ENCODE peak calls at places on chromosome 12, in nine cellular contexts. One of them, this sample, is unnamed.

GRCh38 chr12:48973531-48973930 is 2.0 kb upstream of the WNT10B start:
- DNase-seq in stimulated activated effector memory CD8-positive, alpha-beta T cell treated with anti-CD3 and anti-CD28 coated beads, Interleukin-12 subunit alpha, Interleukin-12 subunit beta, amount 100 ng/mL, for 72 hours: no peak
- DNase-seq in GM03348: peak; percentile 71
- DNase-seq in endothelial cell: no peak
- DNase-seq in Caki2: no peak
- DNase-seq in NCI-H2107: no peak
- DNase-seq in mesendoderm: no peak
- DNase-seq in effector memory CD8-positive, alpha-beta T cell: no peak
- DNase-seq in activated CD4-positive, alpha-beta T cell treated with anti-CD3 and anti-CD28 coated beads, Interleukin-2, amount 50 U/mL, for 48 hours: no peak
- DNase-seq in this sample: no peak

GRCh38 chr12:3726455-3726854 is 26.5 kb downstream of the CRACR2A start:
- DNase-seq in effector memory CD8-positive, alpha-beta T cell: no peak
- DNase-seq in GM03348: no peak
- DNase-seq in endothelial cell: no peak
- DNase-seq in mesendoderm: no peak
- DNase-seq in NCI-H2107: no peak
- DNase-seq in activated CD4-positive, alpha-beta T cell treated with anti-CD3 and anti-CD28 coated beads, Interleukin-2, amount 50 U/mL, for 48 hours: no peak
- DNase-seq in stimulated activated effector memory CD8-positive, alpha-beta T cell treated with anti-CD3 and anti-CD28 coated beads, Interleukin-12 subunit alpha, Interleukin-12 subunit beta, amount 100 ng/mL, for 72 hours: no peak
- DNase-seq in Caki2: no peak
- DNase-seq in this sample: no peak

GRCh38 chr12:103632554-103633216 is 45.6 kb downstream of the STAB2 start:
- DNase-seq in effector memory CD8-positive, alpha-beta T cell: peak; percentile 28
- DNase-seq in NCI-H2107: peak; percentile 25
- DNase-seq in Caki2: peak; percentile 49
- DNase-seq in endothelial cell: peak; percentile 94
- DNase-seq in activated CD4-positive, alpha-beta T cell treated with anti-CD3 and anti-CD28 coated beads, Interleukin-2, amount 50 U/mL, for 48 hours: peak; percentile 75
- DNase-seq in mesendoderm: peak; percentile 87
- DNase-seq in stimulated activated effector memory CD8-positive, alpha-beta T cell treated with anti-CD3 and anti-CD28 coated beads, Interleukin-12 subunit alpha, Interleukin-12 subunit beta, amount 100 ng/mL, for 72 hours: peak; percentile 87
- DNase-seq in GM03348: peak; percentile 82
- DNase-seq in this sample: peak; percentile 90

GRCh38 chr12:46557539-46558373 is 185.2 kb upstream of the SLC38A2 start:
- DNase-seq in GM03348: no peak
- DNase-seq in activated CD4-positive, alpha-beta T cell treated with anti-CD3 and anti-CD28 coated beads, Interleukin-2, amount 50 U/mL, for 48 hours: no peak
- DNase-seq in stimulated activated effector memory CD8-positive, alpha-beta T cell treated with anti-CD3 and anti-CD28 coated beads, Interleukin-12 subunit alpha, Interleukin-12 subunit beta, amount 100 ng/mL, for 72 hours: no peak
- DNase-seq in endothelial cell: no peak
- DNase-seq in mesendoderm: no peak
- DNase-seq in NCI-H2107: no peak
- DNase-seq in Caki2: no peak
- DNase-seq in effector memory CD8-positive, alpha-beta T cell: no peak
- DNase-seq in this sample: no peak

GRCh38 chr12:130787041-130787440 is 52.0 kb downstream of the STX2 start:
- DNase-seq in Caki2: no peak
- DNase-seq in NCI-H2107: no peak
- DNase-seq in activated CD4-positive, alpha-beta T cell treated with anti-CD3 and anti-CD28 coated beads, Interleukin-2, amount 50 U/mL, for 48 hours: no peak
- DNase-seq in mesendoderm: no peak
- DNase-seq in effector memory CD8-positive, alpha-beta T cell: no peak
- DNase-seq in stimulated activated effector memory CD8-positive, alpha-beta T cell treated with anti-CD3 and anti-CD28 coated beads, Interleukin-12 subunit alpha, Interleukin-12 subunit beta, amount 100 ng/mL, for 72 hours: no peak
- DNase-seq in endothelial cell: no peak
- DNase-seq in GM03348: no peak
- DNase-seq in this sample: no peak

GRCh38 chr12:79650440-79650839 is 40.3 kb downstream of the PAWR start:
- DNase-seq in effector memory CD8-positive, alpha-beta T cell: no peak
- DNase-seq in GM03348: no peak
- DNase-seq in NCI-H2107: no peak
- DNase-seq in endothelial cell: no peak
- DNase-seq in Caki2: no peak
- DNase-seq in stimulated activated effector memory CD8-positive, alpha-beta T cell treated with anti-CD3 and anti-CD28 coated beads, Interleukin-12 subunit alpha, Interleukin-12 subunit beta, amount 100 ng/mL, for 72 hours: no peak
- DNase-seq in mesendoderm: no peak
- DNase-seq in activated CD4-positive, alpha-beta T cell treated with anti-CD3 and anti-CD28 coated beads, Interleukin-2, amount 50 U/mL, for 48 hours: no peak
- DNase-seq in this sample: no peak

GRCh38 chr12:105977256-105978051 is 161.3 kb downstream of the NUAK1 start:
- DNase-seq in activated CD4-positive, alpha-beta T cell treated with anti-CD3 and anti-CD28 coated beads, Interleukin-2, amount 50 U/mL, for 48 hours: no peak
- DNase-seq in NCI-H2107: no peak
- DNase-seq in Caki2: no peak
- DNase-seq in GM03348: peak; percentile 76
- DNase-seq in mesendoderm: no peak
- DNase-seq in endothelial cell: no peak
- DNase-seq in stimulated activated effector memory CD8-positive, alpha-beta T cell treated with anti-CD3 and anti-CD28 coated beads, Interleukin-12 subunit alpha, Interleukin-12 subunit beta, amount 100 ng/mL, for 72 hours: no peak
- DNase-seq in effector memory CD8-positive, alpha-beta T cell: no peak
- DNase-seq in this sample: no peak

GRCh38 chr12:80216890-80217559 is 117.7 kb downstream of the OTOGL start:
- DNase-seq in NCI-H2107: no peak
- DNase-seq in GM03348: no peak
- DNase-seq in Caki2: no peak
- DNase-seq in endothelial cell: no peak
- DNase-seq in mesendoderm: peak; percentile 36
- DNase-seq in activated CD4-positive, alpha-beta T cell treated with anti-CD3 and anti-CD28 coated beads, Interleukin-2, amount 50 U/mL, for 48 hours: no peak
- DNase-seq in effector memory CD8-positive, alpha-beta T cell: no peak
- DNase-seq in stimulated activated effector memory CD8-positive, alpha-beta T cell treated with anti-CD3 and anti-CD28 coated beads, Interleukin-12 subunit alpha, Interleukin-12 subunit beta, amount 100 ng/mL, for 72 hours: no peak
- DNase-seq in this sample: peak; percentile 35

GRCh38 chr12:57156701-57157403 is 9.4 kb upstream of the LRP1-AS start:
- DNase-seq in Caki2: no peak
- DNase-seq in NCI-H2107: no peak
- DNase-seq in effector memory CD8-positive, alpha-beta T cell: no peak
- DNase-seq in stimulated activated effector memory CD8-positive, alpha-beta T cell treated with anti-CD3 and anti-CD28 coated beads, Interleukin-12 subunit alpha, Interleukin-12 subunit beta, amount 100 ng/mL, for 72 hours: no peak
- DNase-seq in endothelial cell: no peak
- DNase-seq in mesendoderm: no peak
- DNase-seq in activated CD4-positive, alpha-beta T cell treated with anti-CD3 and anti-CD28 coated beads, Interleukin-2, amount 50 U/mL, for 48 hours: no peak
- DNase-seq in GM03348: no peak
- DNase-seq in this sample: no peak

GRCh38 chr12:46494424-46494823 is 121.9 kb upstream of the SLC38A2 start:
- DNase-seq in NCI-H2107: no peak
- DNase-seq in Caki2: peak; percentile 17
- DNase-seq in GM03348: peak; percentile 70
- DNase-seq in endothelial cell: no peak
- DNase-seq in effector memory CD8-positive, alpha-beta T cell: no peak
- DNase-seq in activated CD4-positive, alpha-beta T cell treated with anti-CD3 and anti-CD28 coated beads, Interleukin-2, amount 50 U/mL, for 48 hours: no peak
- DNase-seq in mesendoderm: peak; percentile 95
- DNase-seq in stimulated activated effector memory CD8-positive, alpha-beta T cell treated with anti-CD3 and anti-CD28 coated beads, Interleukin-12 subunit alpha, Interleukin-12 subunit beta, amount 100 ng/mL, for 72 hours: no peak
- DNase-seq in this sample: no peak

GRCh38 chr12:117202556-117202955 is 12.3 kb upstream of the FBXO21 start:
- DNase-seq in effector memory CD8-positive, alpha-beta T cell: no peak
- DNase-seq in Caki2: no peak
- DNase-seq in NCI-H2107: no peak
- DNase-seq in GM03348: no peak
- DNase-seq in mesendoderm: no peak
- DNase-seq in endothelial cell: no peak
- DNase-seq in activated CD4-positive, alpha-beta T cell treated with anti-CD3 and anti-CD28 coated beads, Interleukin-2, amount 50 U/mL, for 48 hours: no peak
- DNase-seq in stimulated activated effector memory CD8-positive, alpha-beta T cell treated with anti-CD3 and anti-CD28 coated beads, Interleukin-12 subunit alpha, Interleukin-12 subunit beta, amount 100 ng/mL, for 72 hours: no peak
- DNase-seq in this sample: no peak

GRCh38 chr12:93087836-93088610 is 158.9 kb upstream of the EEA1 start:
- DNase-seq in NCI-H2107: no peak
- DNase-seq in mesendoderm: no peak
- DNase-seq in stimulated activated effector memory CD8-positive, alpha-beta T cell treated with anti-CD3 and anti-CD28 coated beads, Interleukin-12 subunit alpha, Interleukin-12 subunit beta, amount 100 ng/mL, for 72 hours: no peak
- DNase-seq in activated CD4-positive, alpha-beta T cell treated with anti-CD3 and anti-CD28 coated beads, Interleukin-2, amount 50 U/mL, for 48 hours: no peak
- DNase-seq in effector memory CD8-positive, alpha-beta T cell: no peak
- DNase-seq in GM03348: no peak
- DNase-seq in Caki2: no peak
- DNase-seq in endothelial cell: no peak
- DNase-seq in this sample: no peak

GRCh38 chr12:46450279-46450748 is 77.7 kb upstream of the SLC38A2 start:
- DNase-seq in activated CD4-positive, alpha-beta T cell treated with anti-CD3 and anti-CD28 coated beads, Interleukin-2, amount 50 U/mL, for 48 hours: no peak
- DNase-seq in GM03348: no peak
- DNase-seq in effector memory CD8-positive, alpha-beta T cell: no peak
- DNase-seq in stimulated activated effector memory CD8-positive, alpha-beta T cell treated with anti-CD3 and anti-CD28 coated beads, Interleukin-12 subunit alpha, Interleukin-12 subunit beta, amount 100 ng/mL, for 72 hours: no peak
- DNase-seq in endothelial cell: no peak
- DNase-seq in Caki2: no peak
- DNase-seq in NCI-H2107: no peak
- DNase-seq in mesendoderm: no peak
- DNase-seq in this sample: no peak

GRCh38 chr12:103494388-103494787 is 1.4 kb downstream of the C12orf42 start:
- DNase-seq in endothelial cell: no peak
- DNase-seq in stimulated activated effector memory CD8-positive, alpha-beta T cell treated with anti-CD3 and anti-CD28 coated beads, Interleukin-12 subunit alpha, Interleukin-12 subunit beta, amount 100 ng/mL, for 72 hours: no peak
- DNase-seq in activated CD4-positive, alpha-beta T cell treated with anti-CD3 and anti-CD28 coated beads, Interleukin-2, amount 50 U/mL, for 48 hours: no peak
- DNase-seq in GM03348: no peak
- DNase-seq in mesendoderm: no peak
- DNase-seq in Caki2: no peak
- DNase-seq in NCI-H2107: no peak
- DNase-seq in effector memory CD8-positive, alpha-beta T cell: no peak
- DNase-seq in this sample: no peak

GRCh38 chr12:57219993-57220728 is 3.6 kb downstream of the NXPH4 start:
- DNase-seq in endothelial cell: no peak
- DNase-seq in stimulated activated effector memory CD8-positive, alpha-beta T cell treated with anti-CD3 and anti-CD28 coated beads, Interleukin-12 subunit alpha, Interleukin-12 subunit beta, amount 100 ng/mL, for 72 hours: no peak
- DNase-seq in NCI-H2107: no peak
- DNase-seq in GM03348: no peak
- DNase-seq in Caki2: no peak
- DNase-seq in activated CD4-positive, alpha-beta T cell treated with anti-CD3 and anti-CD28 coated beads, Interleukin-2, amount 50 U/mL, for 48 hours: no peak
- DNase-seq in mesendoderm: no peak
- DNase-seq in effector memory CD8-positive, alpha-beta T cell: no peak
- DNase-seq in this sample: no peak

GRCh38 chr12:56632701-56633464 is 2.8 kb upstream of the BAZ2A start:
- DNase-seq in stimulated activated effector memory CD8-positive, alpha-beta T cell treated with anti-CD3 and anti-CD28 coated beads, Interleukin-12 subunit alpha, Interleukin-12 subunit beta, amount 100 ng/mL, for 72 hours: no peak
- DNase-seq in NCI-H2107: no peak
- DNase-seq in activated CD4-positive, alpha-beta T cell treated with anti-CD3 and anti-CD28 coated beads, Interleukin-2, amount 50 U/mL, for 48 hours: no peak
- DNase-seq in endothelial cell: no peak
- DNase-seq in Caki2: no peak
- DNase-seq in effector memory CD8-positive, alpha-beta T cell: no peak
- DNase-seq in GM03348: no peak
- DNase-seq in mesendoderm: no peak
- DNase-seq in this sample: no peak

GRCh38 chr12:127191124-127191523 is 1075.8 kb upstream of the TMEM132C start:
- DNase-seq in Caki2: peak; percentile 83
- DNase-seq in NCI-H2107: no peak
- DNase-seq in activated CD4-positive, alpha-beta T cell treated with anti-CD3 and anti-CD28 coated beads, Interleukin-2, amount 50 U/mL, for 48 hours: no peak
- DNase-seq in GM03348: peak; percentile 58
- DNase-seq in stimulated activated effector memory CD8-positive, alpha-beta T cell treated with anti-CD3 and anti-CD28 coated beads, Interleukin-12 subunit alpha, Interleukin-12 subunit beta, amount 100 ng/mL, for 72 hours: no peak
- DNase-seq in effector memory CD8-positive, alpha-beta T cell: no peak
- DNase-seq in endothelial cell: no peak
- DNase-seq in mesendoderm: no peak
- DNase-seq in this sample: no peak

GRCh38 chr12:98352835-98353234 is 162.6 kb upstream of the TMPO start:
- DNase-seq in GM03348: peak; percentile 28
- DNase-seq in mesendoderm: no peak
- DNase-seq in endothelial cell: no peak
- DNase-seq in Caki2: no peak
- DNase-seq in activated CD4-positive, alpha-beta T cell treated with anti-CD3 and anti-CD28 coated beads, Interleukin-2, amount 50 U/mL, for 48 hours: no peak
- DNase-seq in effector memory CD8-positive, alpha-beta T cell: no peak
- DNase-seq in NCI-H2107: no peak
- DNase-seq in stimulated activated effector memory CD8-positive, alpha-beta T cell treated with anti-CD3 and anti-CD28 coated beads, Interleukin-12 subunit alpha, Interleukin-12 subunit beta, amount 100 ng/mL, for 72 hours: no peak
- DNase-seq in this sample: no peak

GRCh38 chr12:57521475-57522018 is 1.1 kb upstream of the MBD6 start:
- DNase-seq in GM03348: no peak
- DNase-seq in endothelial cell: peak; percentile 55
- DNase-seq in stimulated activated effector memory CD8-positive, alpha-beta T cell treated with anti-CD3 and anti-CD28 coated beads, Interleukin-12 subunit alpha, Interleukin-12 subunit beta, amount 100 ng/mL, for 72 hours: peak; percentile 78
- DNase-seq in effector memory CD8-positive, alpha-beta T cell: no peak
- DNase-seq in NCI-H2107: no peak
- DNase-seq in mesendoderm: peak; percentile 85
- DNase-seq in activated CD4-positive, alpha-beta T cell treated with anti-CD3 and anti-CD28 coated beads, Interleukin-2, amount 50 U/mL, for 48 hours: peak; percentile 30
- DNase-seq in Caki2: no peak
- DNase-seq in this sample: no peak

GRCh38 chr12:51814311-51815088 is 34.0 kb downstream of the FIGNL2 start:
- DNase-seq in endothelial cell: peak; percentile 87
- DNase-seq in stimulated activated effector memory CD8-positive, alpha-beta T cell treated with anti-CD3 and anti-CD28 coated beads, Interleukin-12 subunit alpha, Interleukin-12 subunit beta, amount 100 ng/mL, for 72 hours: peak; percentile 84
- DNase-seq in activated CD4-positive, alpha-beta T cell treated with anti-CD3 and anti-CD28 coated beads, Interleukin-2, amount 50 U/mL, for 48 hours: peak; percentile 76
- DNase-seq in NCI-H2107: no peak
- DNase-seq in mesendoderm: peak; percentile 82
- DNase-seq in effector memory CD8-positive, alpha-beta T cell: peak; percentile 59
- DNase-seq in GM03348: peak; percentile 94
- DNase-seq in Caki2: peak; percentile 70
- DNase-seq in this sample: peak; percentile 92

GRCh38 chr12:116368196-116369194 is 91.0 kb upstream of the MED13L start:
- DNase-seq in NCI-H2107: no peak
- DNase-seq in effector memory CD8-positive, alpha-beta T cell: no peak
- DNase-seq in endothelial cell: peak; percentile 16
- DNase-seq in GM03348: no peak
- DNase-seq in mesendoderm: peak; percentile 57
- DNase-seq in Caki2: peak; percentile 91
- DNase-seq in activated CD4-positive, alpha-beta T cell treated with anti-CD3 and anti-CD28 coated beads, Interleukin-2, amount 50 U/mL, for 48 hours: no peak
- DNase-seq in stimulated activated effector memory CD8-positive, alpha-beta T cell treated with anti-CD3 and anti-CD28 coated beads, Interleukin-12 subunit alpha, Interleukin-12 subunit beta, amount 100 ng/mL, for 72 hours: no peak
- DNase-seq in this sample: no peak

GRCh38 chr12:125143491-125143890 is 78.3 kb downstream of the AACS start:
- DNase-seq in NCI-H2107: no peak
- DNase-seq in GM03348: peak; percentile 57
- DNase-seq in endothelial cell: no peak
- DNase-seq in effector memory CD8-positive, alpha-beta T cell: no peak
- DNase-seq in activated CD4-positive, alpha-beta T cell treated with anti-CD3 and anti-CD28 coated beads, Interleukin-2, amount 50 U/mL, for 48 hours: no peak
- DNase-seq in stimulated activated effector memory CD8-positive, alpha-beta T cell treated with anti-CD3 and anti-CD28 coated beads, Interleukin-12 subunit alpha, Interleukin-12 subunit beta, amount 100 ng/mL, for 72 hours: no peak
- DNase-seq in Caki2: no peak
- DNase-seq in mesendoderm: peak; percentile 27
- DNase-seq in this sample: no peak

GRCh38 chr12:42705863-42706262 is 116.3 kb upstream of the PRICKLE1 start:
- DNase-seq in effector memory CD8-positive, alpha-beta T cell: no peak
- DNase-seq in stimulated activated effector memory CD8-positive, alpha-beta T cell treated with anti-CD3 and anti-CD28 coated beads, Interleukin-12 subunit alpha, Interleukin-12 subunit beta, amount 100 ng/mL, for 72 hours: no peak
- DNase-seq in mesendoderm: peak; percentile 26
- DNase-seq in endothelial cell: no peak
- DNase-seq in NCI-H2107: no peak
- DNase-seq in GM03348: peak; percentile 57
- DNase-seq in activated CD4-positive, alpha-beta T cell treated with anti-CD3 and anti-CD28 coated beads, Interleukin-2, amount 50 U/mL, for 48 hours: no peak
- DNase-seq in Caki2: no peak
- DNase-seq in this sample: no peak

This sample was measured in D341Med.